ENCODE peak calls at places on chromosome 9, in five cellular contexts. One of them, this sample, is unnamed.

GRCh38 chr9:117720555-117720954 is 16.4 kb downstream of the TLR4 start:
- DNase-seq in ovary: no peak
- DNase-seq in fibroblast of mammary gland: peak; percentile 82
- DNase-seq in astrocyte of the cerebellum: no peak
- DNase-seq in fibroblast of the aortic adventitia: peak; percentile 52
- DNase-seq in this sample: peak; percentile 28

GRCh38 chr9:71904076-71904475 is 6.9 kb downstream of the ABHD17B start:
- DNase-seq in ovary: no peak
- DNase-seq in fibroblast of mammary gland: no peak
- DNase-seq in astrocyte of the cerebellum: no peak
- DNase-seq in fibroblast of the aortic adventitia: no peak
- DNase-seq in this sample: no peak

GRCh38 chr9:34072868-34073590 is 24.3 kb upstream of the UBAP2 start:
- DNase-seq in ovary: peak; percentile 28
- DNase-seq in fibroblast of mammary gland: peak; percentile 87
- DNase-seq in astrocyte of the cerebellum: peak; percentile 81
- DNase-seq in fibroblast of the aortic adventitia: peak; percentile 91
- DNase-seq in this sample: peak; percentile 83

GRCh38 chr9:18253950-18254349 is 220.0 kb upstream of the ADAMTSL1 start:
- DNase-seq in ovary: no peak
- DNase-seq in fibroblast of mammary gland: no peak
- DNase-seq in astrocyte of the cerebellum: no peak
- DNase-seq in fibroblast of the aortic adventitia: no peak
- DNase-seq in this sample: no peak

GRCh38 chr9:121852241-121852640 is 200.8 kb downstream of the DAB2IP start:
- DNase-seq in ovary: no peak
- DNase-seq in fibroblast of mammary gland: no peak
- DNase-seq in astrocyte of the cerebellum: no peak
- DNase-seq in fibroblast of the aortic adventitia: no peak
- DNase-seq in this sample: no peak

GRCh38 chr9:107020040-107020530 is 157.1 kb downstream of the ZNF462 start:
- DNase-seq in ovary: no peak
- DNase-seq in fibroblast of mammary gland: peak; percentile 95
- DNase-seq in astrocyte of the cerebellum: peak; percentile 99
- DNase-seq in fibroblast of the aortic adventitia: peak; percentile 93
- DNase-seq in this sample: peak; percentile 86

GRCh38 chr9:106590759-106591505 is 272.0 kb upstream of the ZNF462 start:
- DNase-seq in ovary: no peak
- DNase-seq in fibroblast of mammary gland: no peak
- DNase-seq in astrocyte of the cerebellum: no peak
- DNase-seq in fibroblast of the aortic adventitia: no peak
- DNase-seq in this sample: no peak

GRCh38 chr9:97408562-97408961 is 3.3 kb upstream of the TDRD7 start:
- DNase-seq in ovary: no peak
- DNase-seq in fibroblast of mammary gland: no peak
- DNase-seq in astrocyte of the cerebellum: no peak
- DNase-seq in fibroblast of the aortic adventitia: no peak
- DNase-seq in this sample: no peak

GRCh38 chr9:81665514-81665838 is 23.9 kb downstream of the TLE1 start:
- DNase-seq in ovary: no peak
- DNase-seq in fibroblast of mammary gland: no peak
- DNase-seq in astrocyte of the cerebellum: no peak
- DNase-seq in fibroblast of the aortic adventitia: no peak
- DNase-seq in this sample: no peak

GRCh38 chr9:38641142-38641541 is 20.7 kb upstream of the ANKRD18A start:
- DNase-seq in ovary: no peak
- DNase-seq in fibroblast of mammary gland: no peak
- DNase-seq in astrocyte of the cerebellum: no peak
- DNase-seq in fibroblast of the aortic adventitia: no peak
- DNase-seq in this sample: no peak

GRCh38 chr9:89046832-89047231 is 55.6 kb downstream of the S1PR3 start:
- DNase-seq in ovary: no peak
- DNase-seq in fibroblast of mammary gland: peak; percentile 87
- DNase-seq in astrocyte of the cerebellum: peak; percentile 50
- DNase-seq in fibroblast of the aortic adventitia: peak; percentile 90
- DNase-seq in this sample: peak; percentile 12

GRCh38 chr9:126147186-126147585 is 179.4 kb upstream of the MVB12B start:
- DNase-seq in ovary: peak; percentile 1
- DNase-seq in fibroblast of mammary gland: no peak
- DNase-seq in astrocyte of the cerebellum: no peak
- DNase-seq in fibroblast of the aortic adventitia: no peak
- DNase-seq in this sample: no peak

GRCh38 chr9:35795701-35796100 is 4.3 kb downstream of the NPR2 start:
- DNase-seq in ovary: no peak
- DNase-seq in fibroblast of mammary gland: no peak
- DNase-seq in astrocyte of the cerebellum: no peak
- DNase-seq in fibroblast of the aortic adventitia: no peak
- DNase-seq in this sample: no peak

GRCh38 chr9:81174023-81174422 is 515.3 kb downstream of the TLE1 start:
- DNase-seq in ovary: no peak
- DNase-seq in fibroblast of mammary gland: no peak
- DNase-seq in astrocyte of the cerebellum: no peak
- DNase-seq in fibroblast of the aortic adventitia: no peak
- DNase-seq in this sample: no peak

GRCh38 chr9:122070728-122071127 is 22.4 kb downstream of the TTLL11 start:
- DNase-seq in ovary: no peak
- DNase-seq in fibroblast of mammary gland: no peak
- DNase-seq in astrocyte of the cerebellum: no peak
- DNase-seq in fibroblast of the aortic adventitia: no peak
- DNase-seq in this sample: no peak

GRCh38 chr9:120386390-120387131 is 193.4 kb downstream of the CDK5RAP2 start:
- DNase-seq in ovary: no peak
- DNase-seq in fibroblast of mammary gland: peak; percentile 60
- DNase-seq in astrocyte of the cerebellum: peak; percentile 38
- DNase-seq in fibroblast of the aortic adventitia: peak; percentile 34
- DNase-seq in this sample: no peak

GRCh38 chr9:129287595-129288305 is 109.7 kb upstream of the IER5L start:
- DNase-seq in ovary: peak; percentile 12
- DNase-seq in fibroblast of mammary gland: no peak
- DNase-seq in astrocyte of the cerebellum: no peak
- DNase-seq in fibroblast of the aortic adventitia: no peak
- DNase-seq in this sample: no peak

GRCh38 chr9:33750307-33750838 is 45.0 kb upstream of the PRSS3 start:
- DNase-seq in ovary: no peak
- DNase-seq in fibroblast of mammary gland: peak; percentile 29
- DNase-seq in astrocyte of the cerebellum: no peak
- DNase-seq in fibroblast of the aortic adventitia: peak; percentile 33
- DNase-seq in this sample: no peak

GRCh38 chr9:35520404-35520790 is 30.5 kb downstream of the RUSC2 start:
- DNase-seq in ovary: no peak
- DNase-seq in fibroblast of mammary gland: no peak
- DNase-seq in astrocyte of the cerebellum: no peak
- DNase-seq in fibroblast of the aortic adventitia: no peak
- DNase-seq in this sample: no peak

GRCh38 chr9:78041971-78042370 is 10.4 kb upstream of the GNAQ start:
- DNase-seq in ovary: no peak
- DNase-seq in fibroblast of mammary gland: no peak
- DNase-seq in astrocyte of the cerebellum: no peak
- DNase-seq in fibroblast of the aortic adventitia: no peak
- DNase-seq in this sample: no peak

GRCh38 chr9:137758067-137758466 is 119.5 kb upstream of the CACNA1B start:
- DNase-seq in ovary: no peak
- DNase-seq in fibroblast of mammary gland: no peak
- DNase-seq in astrocyte of the cerebellum: no peak
- DNase-seq in fibroblast of the aortic adventitia: no peak
- DNase-seq in this sample: no peak

GRCh38 chr9:137077010-137077747 is at the start of gene UAP1L1:
- DNase-seq in ovary: no peak
- DNase-seq in fibroblast of mammary gland: peak; percentile 52
- DNase-seq in astrocyte of the cerebellum: no peak
- DNase-seq in fibroblast of the aortic adventitia: peak; percentile 49
- DNase-seq in this sample: no peak

GRCh38 chr9:20526500-20527319 is 95.6 kb downstream of the MLLT3 start:
- DNase-seq in ovary: no peak
- DNase-seq in fibroblast of mammary gland: no peak
- DNase-seq in astrocyte of the cerebellum: peak; percentile 38
- DNase-seq in fibroblast of the aortic adventitia: peak; percentile 17
- DNase-seq in this sample: no peak

GRCh38 chr9:37311938-37312730 is 110.4 kb upstream of the GRHPR start:
- DNase-seq in ovary: no peak
- DNase-seq in fibroblast of mammary gland: peak; percentile 77
- DNase-seq in astrocyte of the cerebellum: peak; percentile 55
- DNase-seq in fibroblast of the aortic adventitia: peak; percentile 93
- DNase-seq in this sample: no peak

GRCh38 chr9:97703437-97704326 is 6.5 kb upstream of the XPA start:
- DNase-seq in ovary: peak; percentile 28
- DNase-seq in fibroblast of mammary gland: peak; percentile 92
- DNase-seq in astrocyte of the cerebellum: peak; percentile 91
- DNase-seq in fibroblast of the aortic adventitia: peak; percentile 94
- DNase-seq in this sample: peak; percentile 7

GRCh38 chr9:123394291-123395235 is 38.6 kb downstream of the CRB2 start:
- DNase-seq in ovary: no peak
- DNase-seq in fibroblast of mammary gland: no peak
- DNase-seq in astrocyte of the cerebellum: no peak
- DNase-seq in fibroblast of the aortic adventitia: no peak
- DNase-seq in this sample: no peak
- TF ChIP-seq CTCF in ovary: no peak
- TF ChIP-seq CTCF in fibroblast of mammary gland: no peak
- TF ChIP-seq CTCF in astrocyte of the cerebellum: no peak
- TF ChIP-seq CTCF in fibroblast of the aortic adventitia: no peak
- TF ChIP-seq CTCF in this sample: no peak

DNA sequence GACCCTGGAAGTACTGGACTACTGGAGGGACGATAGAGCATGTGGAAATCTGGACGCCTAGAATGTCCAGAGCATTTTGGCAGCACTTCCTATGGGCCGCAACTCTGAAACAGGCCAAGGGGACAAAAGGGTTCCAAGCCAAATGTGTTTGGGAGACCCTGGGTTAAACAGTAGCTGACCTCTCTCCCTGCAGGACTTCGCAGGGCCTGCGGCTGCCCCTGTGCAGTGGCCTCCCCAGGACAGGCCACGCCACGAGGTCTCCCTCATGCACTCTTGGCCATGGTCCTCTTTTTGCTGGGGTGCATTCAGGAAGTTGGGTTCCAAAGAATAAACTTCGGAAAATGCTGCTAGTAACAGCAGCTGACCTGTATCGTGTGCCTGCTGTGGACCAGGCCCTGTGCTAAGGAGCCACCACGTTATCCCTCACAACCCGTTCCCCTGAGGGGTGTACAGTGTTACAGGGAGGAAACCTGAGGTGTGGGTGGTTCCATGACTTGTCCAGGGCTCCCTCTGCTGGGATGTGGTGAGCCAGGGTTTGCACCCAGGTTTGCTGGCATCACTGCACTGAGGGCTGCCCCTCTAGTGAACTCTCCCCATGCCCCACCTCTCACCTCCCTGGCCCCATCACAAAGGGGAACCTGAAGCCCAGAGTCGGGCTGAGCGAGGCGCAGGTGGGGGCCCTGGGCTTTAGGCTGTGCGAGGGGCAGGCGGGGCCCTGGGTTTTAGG is 79.4 kb downstream of the AMBP start:
- DNase-seq in ovary: peak; percentile 11
- DNase-seq in fibroblast of mammary gland: peak; percentile 25
- DNase-seq in astrocyte of the cerebellum: no peak
- DNase-seq in fibroblast of the aortic adventitia: peak; percentile 32
- DNase-seq in this sample: no peak
- TF ChIP-seq CTCF in ovary: no peak
- TF ChIP-seq CTCF in fibroblast of mammary gland: peak; percentile 37
- TF ChIP-seq CTCF in astrocyte of the cerebellum: peak; percentile 41
- TF ChIP-seq CTCF in fibroblast of the aortic adventitia: peak; percentile 48
- TF ChIP-seq CTCF in this sample: peak; percentile 33

GRCh38 chr9:133116346-133117231 is 4.5 kb downstream of the RALGDS start:
- DNase-seq in ovary: no peak
- DNase-seq in fibroblast of mammary gland: no peak
- DNase-seq in astrocyte of the cerebellum: no peak
- DNase-seq in fibroblast of the aortic adventitia: no peak
- DNase-seq in this sample: no peak

GRCh38 chr9:133118568-133118967 is 2.5 kb downstream of the RALGDS start:
- DNase-seq in ovary: no peak
- DNase-seq in fibroblast of mammary gland: no peak
- DNase-seq in astrocyte of the cerebellum: no peak
- DNase-seq in fibroblast of the aortic adventitia: no peak
- DNase-seq in this sample: no peak

GRCh38 chr9:133118179-133118520 is 2.9 kb downstream of the RALGDS start:
- DNase-seq in ovary: no peak
- DNase-seq in fibroblast of mammary gland: no peak
- DNase-seq in astrocyte of the cerebellum: no peak
- DNase-seq in fibroblast of the aortic adventitia: no peak
- DNase-seq in this sample: no peak

GRCh38 chr9:133119039-133119438 is 2.0 kb downstream of the RALGDS start:
- DNase-seq in ovary: no peak
- DNase-seq in fibroblast of mammary gland: no peak
- DNase-seq in astrocyte of the cerebellum: no peak
- DNase-seq in fibroblast of the aortic adventitia: no peak
- DNase-seq in this sample: no peak

DNA sequence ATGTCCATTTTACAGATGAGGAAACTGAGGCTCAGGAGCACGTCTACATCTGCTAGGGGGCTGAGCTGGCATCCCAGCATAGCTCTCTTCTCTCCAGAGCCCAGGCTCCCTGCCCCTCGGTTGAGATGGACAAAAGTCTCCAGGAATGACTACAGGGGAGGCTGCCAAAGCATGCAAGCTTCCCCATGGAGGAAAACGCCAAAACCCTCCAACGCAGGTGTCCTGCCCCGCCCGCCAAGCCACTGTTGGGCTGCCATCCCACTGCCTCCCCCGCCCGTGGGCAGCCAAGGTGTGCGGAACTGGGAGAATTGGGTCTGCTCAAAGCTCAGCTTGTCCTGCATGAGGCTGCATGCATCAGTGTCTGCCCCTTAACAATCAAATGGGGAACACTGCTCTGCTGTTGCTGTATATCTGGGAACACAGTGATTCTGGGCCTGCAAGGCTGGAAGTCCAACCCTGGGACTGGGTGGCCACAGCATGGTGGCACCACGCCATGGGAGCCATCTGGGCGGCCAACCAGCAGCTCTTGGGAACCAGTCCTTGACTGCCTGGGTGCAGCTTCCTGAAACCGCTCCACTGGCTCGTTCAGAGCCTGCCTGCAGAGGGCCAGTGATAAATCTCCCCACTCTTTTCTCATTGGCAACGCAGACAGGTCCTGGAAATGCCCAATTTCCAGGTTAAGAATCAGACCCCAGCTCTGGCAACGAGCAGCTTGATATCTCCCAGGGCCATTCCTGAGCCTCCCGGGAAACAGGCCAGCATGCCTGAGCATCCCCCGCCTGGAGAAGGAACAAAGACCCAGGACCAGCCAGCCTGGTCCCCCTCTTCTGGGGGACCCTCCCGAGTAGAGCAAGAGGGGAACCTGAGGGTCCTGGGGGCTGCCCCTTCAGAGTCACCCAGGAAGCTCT is 3.5 kb downstream of the RALGDS start:
- DNase-seq in ovary: no peak
- DNase-seq in fibroblast of mammary gland: peak; percentile 42
- DNase-seq in astrocyte of the cerebellum: no peak
- DNase-seq in fibroblast of the aortic adventitia: peak; percentile 49
- DNase-seq in this sample: no peak
- TF ChIP-seq CTCF in ovary: no peak
- TF ChIP-seq CTCF in fibroblast of mammary gland: no peak
- TF ChIP-seq CTCF in astrocyte of the cerebellum: peak; percentile 17
- TF ChIP-seq CTCF in fibroblast of the aortic adventitia: peak; percentile 4
- TF ChIP-seq CTCF in this sample: no peak

DNA sequence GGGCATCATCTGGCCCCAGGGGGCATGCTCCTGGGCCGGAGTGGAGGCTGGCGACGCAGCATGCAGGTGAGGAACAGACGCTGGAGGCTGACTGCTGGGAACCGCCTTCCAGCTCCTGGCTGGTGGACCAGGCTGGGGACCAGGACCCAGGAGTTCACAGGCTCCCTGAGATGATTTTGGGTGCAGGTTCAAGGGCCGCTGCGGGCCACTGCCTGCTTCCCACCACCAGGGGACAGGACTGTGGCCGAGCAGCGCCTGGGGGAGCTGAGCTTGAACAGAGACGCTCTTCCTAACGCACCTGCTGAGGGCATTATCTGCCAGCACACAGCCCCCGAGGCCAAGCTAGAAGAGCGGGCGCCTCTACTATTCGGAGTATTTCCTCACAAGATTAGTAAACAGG is 132.1 kb upstream of the RAPGEF1 start:
- DNase-seq in ovary: no peak
- DNase-seq in fibroblast of mammary gland: no peak
- DNase-seq in astrocyte of the cerebellum: no peak
- DNase-seq in fibroblast of the aortic adventitia: no peak
- DNase-seq in this sample: no peak
- TF ChIP-seq CTCF in ovary: no peak
- TF ChIP-seq CTCF in fibroblast of mammary gland: peak; percentile 11
- TF ChIP-seq CTCF in astrocyte of the cerebellum: peak; percentile 32
- TF ChIP-seq CTCF in fibroblast of the aortic adventitia: peak; percentile 25
- TF ChIP-seq CTCF in this sample: peak; percentile 1

This sample was measured in AG09319.